ENCODE peak calls at places on chromosomes 5 and 9, in seven cellular contexts. Q is GM23338, F is brain microvascular endothelial cell, R is PC-3, P is lower leg skin, B is psoas muscle, U is neural progenitor cell. I is an unnamed sample.

GRCh38 chr9:88198346-88198807 is 60.1 kb upstream of the SPATA31C2 start:
- DNase-seq in Q (no peak), F (peak), R (peak), P (peak), B (no peak), U (no peak), I (peak)

GRCh38 chr9:33263131-33263935 is 1.2 kb downstream of the BAG1 start:
- DNase-seq in Q (peak), F (peak), R (peak), P (no peak), B (peak), U (peak), I (peak)

GRCh38 chr9:71363286-71363961 is 242.0 kb upstream of the TRPM3 start:
- DNase-seq in Q (peak), F (no peak), R (no peak), P (no peak), B (no peak), U (no peak), I (no peak)

GRCh38 chr5:158838788-158839187 is 260.9 kb downstream of the EBF1 start:
- DNase-seq in Q (peak), F (no peak), R (no peak), P (no peak), B (no peak), U (no peak), I (no peak)

GRCh38 chr5:130068988-130069387 is 164.7 kb downstream of the CHSY3 start:
- DNase-seq in Q (no peak), F (no peak), R (peak), P (no peak), B (no peak), U (no peak), I (no peak)

GRCh38 chr9:132752877-132753592 is 82.8 kb downstream of the GTF3C4 start:
- DNase-seq in Q (no peak), F (no peak), R (no peak), P (no peak), B (no peak), U (peak), I (no peak)

GRCh38 chr9:93184439-93185221 is 691 bp downstream of the WNK2 start:
- DNase-seq in Q (peak), F (no peak), R (peak), P (no peak), B (no peak), U (peak), I (no peak)

GRCh38 chr5:137300411-137301240 is 198.5 kb downstream of the SPOCK1 start:
- DNase-seq in Q (no peak), F (peak), R (peak), P (no peak), B (no peak), U (no peak), I (peak)

GRCh38 chr5:32325067-32325466 is 12.3 kb upstream of the MTMR12 start:
- DNase-seq in Q (no peak), F (no peak), R (no peak), P (no peak), B (no peak), U (no peak), I (peak)

DNA sequence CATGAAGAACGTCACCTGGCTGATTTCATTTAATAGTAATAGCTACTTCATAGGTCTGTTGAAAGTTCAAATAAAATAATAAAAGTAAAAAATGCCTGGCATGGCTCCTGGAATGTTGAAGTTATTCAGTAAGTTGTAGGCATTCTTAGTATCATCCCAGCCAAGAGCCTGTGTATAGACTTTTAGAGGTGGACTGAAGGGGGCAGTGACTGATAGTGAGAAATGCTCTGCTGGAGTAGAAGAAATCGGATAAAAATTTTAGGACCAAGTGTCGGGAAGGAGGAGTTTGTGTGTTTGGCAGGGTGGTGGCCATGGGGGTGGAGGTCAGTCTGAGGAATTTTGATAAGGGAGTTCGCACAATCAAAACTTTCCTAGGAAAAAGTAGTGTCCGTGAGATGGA is 3.6 kb downstream of the ZFP2 start:
- DNase-seq in Q (peak), F (no peak), R (no peak), P (no peak), B (no peak), U (no peak), I (no peak)
- TF ChIP-seq CTCF in Q (peak), F (no peak), R (no peak), P (no peak), B (no peak), U (no peak), I (no peak)

DNA sequence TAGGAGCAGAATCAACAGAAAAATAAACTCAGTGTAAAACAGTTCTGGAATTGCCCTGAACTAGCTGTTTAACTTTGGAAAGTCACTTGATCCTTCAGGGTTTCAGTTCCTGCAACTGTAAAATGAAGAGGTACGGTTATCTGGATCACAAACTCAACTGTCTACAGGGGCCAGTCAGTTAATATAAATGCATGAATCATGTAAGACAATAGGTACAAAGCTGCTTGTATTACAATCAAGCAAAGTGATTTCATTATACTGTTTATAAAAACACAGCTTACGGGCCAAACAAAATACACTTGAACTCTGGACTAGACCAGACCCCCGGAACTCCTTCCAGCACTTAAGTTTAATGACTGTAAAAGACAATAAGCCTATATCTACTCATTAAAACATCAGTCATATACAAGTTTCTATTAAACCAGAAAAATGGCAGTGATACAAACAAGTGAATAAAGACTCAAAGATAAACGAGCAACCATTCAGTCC is 73.0 kb downstream of the MRPS27 start:
- DNase-seq in Q (no peak), F (peak), R (peak), P (no peak), B (no peak), U (no peak), I (peak)
- H3K4me3 ChIP-seq in Q (no peak), F (no peak), R (peak), P (no peak), B (no peak), U (no peak), I (no peak)

DNA sequence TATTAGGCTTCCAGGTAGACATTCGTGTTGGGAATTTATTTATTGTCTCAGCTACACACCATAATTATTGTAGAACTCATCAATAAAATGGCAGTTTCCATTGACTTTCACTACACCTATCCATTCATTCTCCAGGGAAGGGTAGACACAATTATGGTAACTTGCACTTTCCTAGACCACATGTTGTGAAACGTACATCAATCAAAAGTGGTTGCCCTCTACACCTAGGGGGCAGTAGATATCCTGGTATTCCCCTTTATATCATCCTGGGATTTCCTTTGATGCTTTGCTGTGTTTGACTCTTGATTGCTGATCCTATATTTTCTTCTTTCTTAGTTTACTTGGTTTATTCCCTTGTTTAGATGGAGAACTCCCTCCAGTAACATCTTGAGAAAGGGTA is 47.9 kb downstream of the ADGRV1 start:
- DNase-seq in Q (peak), F (no peak), R (peak), P (no peak), B (no peak), U (peak), I (no peak)
- TF ChIP-seq CTCF in Q (peak), F (peak), R (peak), P (no peak), B (no peak), U (peak), I (peak)

GRCh38 chr9:125374443-125375309 is 113.0 kb downstream of the GAPVD1 start:
- DNase-seq in Q (peak), F (peak), R (peak), P (no peak), B (peak), U (peak), I (peak)
- H3K4me3 ChIP-seq in Q (peak), F (peak), R (peak), P (no peak), B (peak), U (peak), I (peak)

DNA sequence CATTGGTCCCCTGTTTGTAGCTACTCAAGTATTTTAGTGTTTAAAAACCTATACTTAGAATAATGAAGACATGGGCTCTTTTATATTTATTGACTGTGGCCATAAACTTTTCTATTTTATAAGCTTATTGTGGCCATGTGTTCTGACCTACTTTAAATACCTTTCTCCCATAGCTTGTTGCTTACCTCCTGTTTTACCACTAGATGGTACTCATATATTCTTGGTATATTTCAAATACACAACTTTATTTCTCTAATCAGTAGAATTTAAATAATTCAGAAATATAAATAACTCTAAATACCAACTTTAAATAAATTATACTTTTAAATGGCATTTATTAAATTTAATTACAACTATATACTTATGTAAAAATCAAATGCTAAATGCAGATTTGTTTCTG is 498.0 kb downstream of the PRDM9 start:
- DNase-seq in Q (no peak), F (no peak), R (peak), P (no peak), B (no peak), U (no peak), I (no peak)
- TF ChIP-seq CTCF in Q (peak), F (no peak), R (peak), P (no peak), B (no peak), U (peak), I (no peak)

GRCh38 chr5:109246395-109246794 is 163.4 kb downstream of the PJA2 start:
- DNase-seq in Q (no peak), F (no peak), R (no peak), P (no peak), B (no peak), U (no peak), I (no peak)
- H3K4me3 ChIP-seq in Q (no peak), F (no peak), R (no peak), P (no peak), B (no peak), U (no peak), I (no peak)

GRCh38 chr5:36691241-36691640 is 84.8 kb downstream of the SLC1A3 start:
- DNase-seq in Q (no peak), F (no peak), R (no peak), P (no peak), B (no peak), U (no peak), I (no peak)

GRCh38 chr5:36690041-36690941 is 83.9 kb downstream of the SLC1A3 start:
- DNase-seq in Q (peak), F (peak), R (peak), P (peak), B (peak), U (peak), I (peak)

GRCh38 chr5:36686881-36687280 is 80.5 kb downstream of the SLC1A3 start:
- DNase-seq in Q (no peak), F (no peak), R (no peak), P (no peak), B (no peak), U (no peak), I (no peak)

GRCh38 chr5:36689225-36689624 is 82.8 kb downstream of the SLC1A3 start:
- DNase-seq in Q (no peak), F (no peak), R (no peak), P (no peak), B (no peak), U (no peak), I (no peak)

GRCh38 chr5:36688722-36689121 is 82.3 kb downstream of the SLC1A3 start:
- DNase-seq in Q (peak), F (no peak), R (peak), P (no peak), B (no peak), U (peak), I (no peak)
- TF ChIP-seq CTCF in Q (peak), F (peak), R (peak), P (no peak), B (no peak), U (peak), I (peak)

GRCh38 chr5:141603912-141604311 is 14.9 kb downstream of the DIAPH1 start:
- DNase-seq in Q (peak), F (no peak), R (no peak), P (no peak), B (no peak), U (no peak), I (no peak)

GRCh38 chr5:141604318-141604717 is 14.5 kb downstream of the DIAPH1 start:
- DNase-seq in Q (peak), F (peak), R (peak), P (peak), B (peak), U (peak), I (peak)

GRCh38 chr5:141608557-141608956 is 10.2 kb downstream of the DIAPH1 start:
- DNase-seq in Q (no peak), F (no peak), R (no peak), P (no peak), B (no peak), U (no peak), I (no peak)

GRCh38 chr5:141608046-141608445 is 10.8 kb downstream of the DIAPH1 start:
- DNase-seq in Q (no peak), F (no peak), R (no peak), P (no peak), B (no peak), U (no peak), I (no peak)

GRCh38 chr5:141605523-141606277 is 13.1 kb downstream of the DIAPH1 start:
- DNase-seq in Q (peak), F (peak), R (no peak), P (peak), B (no peak), U (no peak), I (peak)
- H3K4me3 ChIP-seq in Q (no peak), F (no peak), R (no peak), P (no peak), B (no peak), U (no peak), I (no peak)

GRCh38 chr5:145510769-145511168 is 324.4 kb downstream of the PRELID2 start:
- DNase-seq in Q (no peak), F (no peak), R (no peak), P (no peak), B (no peak), U (no peak), I (no peak)

GRCh38 chr5:145502906-145503305 is 332.2 kb downstream of the PRELID2 start:
- DNase-seq in Q (no peak), F (no peak), R (no peak), P (no peak), B (no peak), U (no peak), I (no peak)

GRCh38 chr5:145509336-145510150 is 325.6 kb downstream of the PRELID2 start:
- DNase-seq in Q (no peak), F (no peak), R (no peak), P (no peak), B (no peak), U (no peak), I (peak)

GRCh38 chr5:145510324-145510723 is 324.8 kb downstream of the PRELID2 start:
- DNase-seq in Q (peak), F (no peak), R (no peak), P (peak), B (no peak), U (no peak), I (peak)

DNA sequence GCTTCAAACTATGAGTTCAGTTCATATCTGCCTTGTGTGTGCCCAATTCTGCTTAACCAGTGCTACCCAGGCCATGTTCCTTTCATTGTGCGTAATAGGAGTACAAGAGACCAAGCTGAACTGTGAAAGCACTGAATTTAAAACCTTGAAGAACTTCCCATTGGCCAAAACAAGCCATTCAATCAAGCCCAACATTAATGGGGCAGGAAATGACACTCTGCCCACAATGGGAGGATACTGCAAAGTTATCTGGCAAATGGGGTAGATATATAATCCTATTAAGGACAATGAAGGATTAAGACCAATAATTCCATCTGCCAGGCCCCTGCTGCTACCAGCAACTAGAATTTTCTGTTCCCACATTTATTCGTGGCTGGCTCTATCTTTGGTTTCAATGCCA is 328.7 kb downstream of the PRELID2 start:
- DNase-seq in Q (no peak), F (no peak), R (no peak), P (no peak), B (no peak), U (no peak), I (no peak)
- TF ChIP-seq CTCF in Q (no peak), F (no peak), R (no peak), P (no peak), B (no peak), U (no peak), I (no peak)

GRCh38 chr9:38063363-38063707 is 5.7 kb downstream of the SHB start:
- DNase-seq in Q (no peak), F (no peak), R (no peak), P (no peak), B (no peak), U (no peak), I (no peak)

GRCh38 chr9:38062106-38062497 is 6.9 kb downstream of the SHB start:
- DNase-seq in Q (no peak), F (no peak), R (no peak), P (no peak), B (no peak), U (no peak), I (no peak)

GRCh38 chr9:38061326-38061947 is 7.6 kb downstream of the SHB start:
- DNase-seq in Q (no peak), F (no peak), R (no peak), P (no peak), B (no peak), U (no peak), I (no peak)

GRCh38 chr9:38060688-38061087 is 8.3 kb downstream of the SHB start:
- DNase-seq in Q (no peak), F (no peak), R (no peak), P (no peak), B (no peak), U (no peak), I (no peak)

DNA sequence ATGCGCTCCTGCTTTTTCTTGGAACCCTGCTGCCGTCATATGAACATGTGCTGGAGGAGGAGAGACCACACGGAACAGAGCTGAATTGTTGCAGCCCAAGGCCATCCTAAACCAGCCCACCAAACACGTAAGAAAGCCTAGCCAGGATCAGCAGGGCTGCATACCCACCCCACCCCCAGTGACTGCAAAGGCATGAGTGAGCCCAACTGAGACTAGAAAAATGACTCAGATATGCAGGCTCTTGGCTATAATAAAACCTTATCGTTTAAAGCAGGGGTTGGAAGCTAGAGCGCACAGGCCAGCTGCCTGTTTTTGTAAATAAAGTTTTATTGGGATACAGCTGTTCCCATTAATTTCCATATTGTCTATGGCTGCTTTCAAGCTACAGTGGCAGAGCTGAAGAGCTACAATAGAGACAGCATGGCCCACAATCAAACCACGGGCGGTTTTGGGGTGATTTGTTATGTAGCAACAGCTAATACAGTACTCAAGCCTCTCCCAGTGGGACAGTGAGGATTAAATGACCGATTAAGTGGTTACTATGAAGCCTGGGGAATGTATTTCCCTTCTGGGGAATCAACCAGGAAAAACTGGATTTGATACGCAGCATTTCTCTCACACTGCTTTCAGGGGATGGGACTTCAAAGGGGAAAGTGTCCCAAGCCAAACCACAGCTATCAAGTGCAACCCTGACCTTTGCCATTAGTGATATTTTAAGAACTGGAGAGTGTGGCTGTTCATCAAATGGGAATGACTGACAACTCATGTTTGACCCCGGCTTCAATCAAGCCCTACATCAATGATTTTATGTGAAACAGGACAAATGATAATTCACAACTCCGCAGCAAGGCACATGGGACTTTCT is 6.3 kb downstream of the SHB start:
- DNase-seq in Q (no peak), F (peak), R (peak), P (no peak), B (no peak), U (no peak), I (peak)
- H3K4me3 ChIP-seq in Q (no peak), F (no peak), R (peak), P (no peak), B (no peak), U (no peak), I (no peak)